ENCODE peak calls at places on chromosomes 1 and 21, in four cellular contexts. R is A172, F is activated T-helper 1 cell treated with Interleukin-2 at 50 U/mL for 16 hours, Y is adrenal gland. B is an unnamed sample.

GRCh38 chr1:205669341-205670142 is 10.8 kb downstream of the SLC45A3 start:
- DNase-seq in R (peak; percentile 46), F (no peak), Y (no peak), B (no peak)

GRCh38 chr1:210949039-210949438 is 184.9 kb downstream of the KCNH1 start:
- DNase-seq in R (no peak), F (no peak), Y (no peak), B (no peak)

GRCh38 chr1:35320937-35321336 is 52.4 kb downstream of the ZMYM4 start:
- DNase-seq in R (no peak), F (no peak), Y (no peak), B (no peak)

GRCh38 chr1:1567152-1567830 is 7.4 kb downstream of the SSU72 start:
- DNase-seq in R (no peak), F (no peak), Y (no peak), B (no peak)

GRCh38 chr21:46183910-46184624 is at the start of gene SPATC1L:
- DNase-seq in R (peak; percentile 44), F (peak; percentile 20), Y (peak; percentile 86), B (peak; percentile 33)

GRCh38 chr1:93629101-93630059 is 52.3 kb downstream of the BCAR3 start:
- DNase-seq in R (peak; percentile 71), F (no peak), Y (no peak), B (no peak)

GRCh38 chr1:82697965-82698364 is 897.2 kb downstream of the ADGRL2 start:
- DNase-seq in R (no peak), F (no peak), Y (no peak), B (no peak)

GRCh38 chr1:41343790-41344679 is 17.2 kb upstream of the FOXO6 start:
- DNase-seq in R (no peak), F (no peak), Y (no peak), B (no peak)

GRCh38 chr1:111516008-111516535 is 12.6 kb upstream of the ADORA3 start:
- DNase-seq in R (peak; percentile 35), F (no peak), Y (peak; percentile 73), B (no peak)

GRCh38 chr1:94974224-94974623 is 47.3 kb upstream of the CNN3 start:
- DNase-seq in R (no peak), F (no peak), Y (no peak), B (no peak)

GRCh38 chr1:24186993-24187790 is at the start of gene IFNLR1:
- DNase-seq in R (no peak), F (peak; percentile 58), Y (peak; percentile 83), B (no peak)

GRCh38 chr1:180720753-180721152 is 88.9 kb downstream of the XPR1 start:
- DNase-seq in R (peak; percentile 35), F (no peak), Y (no peak), B (no peak)

GRCh38 chr21:40830836-40831235 is 16.1 kb downstream of the DSCAM start:
- DNase-seq in R (no peak), F (no peak), Y (no peak), B (no peak)

GRCh38 chr21:33247596-33247995 is 17.9 kb downstream of the IFNAR2 start:
- DNase-seq in R (no peak), F (no peak), Y (no peak), B (no peak)

GRCh38 chr21:16928439-16928838 is 584.4 kb upstream of the CXADR start:
- DNase-seq in R (no peak), F (no peak), Y (no peak), B (no peak)

GRCh38 chr1:245765241-245766000 is 610.6 kb downstream of the KIF26B start:
- DNase-seq in R (peak; percentile 71), F (no peak), Y (no peak), B (no peak)

GRCh38 chr1:244173240-244173639 is 122.2 kb downstream of the ZBTB18 start:
- DNase-seq in R (no peak), F (no peak), Y (no peak), B (no peak)

GRCh38 chr1:21914880-21915640 is 22.1 kb downstream of the HSPG2 start:
- DNase-seq in R (no peak), F (no peak), Y (no peak), B (no peak)

GRCh38 chr1:152014943-152015342 is 21.3 kb upstream of the S100A10 start:
- DNase-seq in R (no peak), F (no peak), Y (no peak), B (no peak)

GRCh38 chr1:162161921-162162550 is 92.5 kb downstream of the NOS1AP start:
- DNase-seq in R (no peak), F (no peak), Y (no peak), B (no peak)

B was measured in CD4-positive, alpha-beta T cell.